ENCODE peak calls at places on chromosomes 13 and 19, in ten cellular contexts. Z is cardiac muscle cell; X is ovary; G is activated CD4-positive, alpha-beta T cell treated with anti-CD3 and anti-CD28 coated beads, Interleukin-2, amount 10 ng/mL, durations not matched to agents 7 days and 5 days; W is A172; C is activated T-helper 1 cell treated with anti-CD3 and anti-CD28 coated beads, Interleukin-12 subunit alpha, Interleukin-12 subunit beta, Interleukin-2, Interleukin-4 antibody, amounts not matched to agents 30 ng/mL and 10 ng/mL and 1 ng/mL, durations not matched to agents 14 hours and 24 hours and 36 hours; A is GM13976; E is left ventricle myocardium superior; P is effector memory CD8-positive, alpha-beta T cell; D is NCI-H460. L is an unnamed sample.

GRCh38 chr19:46147791-46148288 is at the start of gene IGFL2:
- DNase-seq in X (no peak), P (no peak), W (no peak), Z (peak), C (no peak), G (no peak), E (no peak), D (no peak), A (no peak), L (peak)

GRCh38 chr13:95689582-95689926 is 12.6 kb downstream of the DNAJC3 start:
- DNase-seq in X (no peak), G (no peak), E (no peak), D (no peak), A (no peak), W (no peak), Z (no peak), P (no peak), C (no peak), L (no peak)

GRCh38 chr19:37932985-37933953 is 26.3 kb downstream of the SIPA1L3 start:
- DNase-seq in C (no peak), P (no peak), A (no peak), E (no peak), D (no peak), W (peak), G (no peak), Z (peak), X (no peak), L (no peak)

GRCh38 chr13:25945596-25945995 is 106.2 kb downstream of the SHISA2 start:
- DNase-seq in W (no peak), A (no peak), P (no peak), E (no peak), D (no peak), Z (peak), C (no peak), X (no peak), G (no peak), L (no peak)

GRCh38 chr19:11018179-11018578 is 57.3 kb downstream of the SMARCA4 start:
- DNase-seq in Z (no peak), E (no peak), W (peak), C (no peak), X (no peak), P (no peak), G (no peak), D (no peak), A (no peak), L (peak)

GRCh38 chr19:46975918-46976782 is 43.5 kb upstream of the NPAS1 start:
- DNase-seq in G (no peak), E (peak), A (no peak), W (peak), C (no peak), Z (peak), X (peak), P (no peak), D (peak), L (peak)

GRCh38 chr13:106548064-106548696 is 12.7 kb upstream of the EFNB2 start:
- DNase-seq in Z (no peak), P (no peak), D (no peak), X (no peak), G (no peak), W (no peak), C (no peak), E (no peak), A (no peak), L (no peak)

GRCh38 chr19:22354665-22355064 is 67.5 kb downstream of the ZNF98 start:
- DNase-seq in P (no peak), E (no peak), A (no peak), C (no peak), W (no peak), Z (no peak), G (no peak), D (no peak), X (no peak), L (no peak)